ENCODE peak calls at places on chromosomes 13 and 19, in four cellular contexts. One of them, this sample, is unnamed.

GRCh38 chr13:99067160-99067985 is 89.5 kb upstream of the DOCK9 start:
- DNase-seq in activated CD8-positive, alpha-beta memory T cell treated with anti-CD3 and anti-CD28 coated beads for 4 hours: no peak
- DNase-seq in GM10248: no peak
- DNase-seq in neural crest cell: no peak
- DNase-seq in this sample: no peak

GRCh38 chr13:100269837-100270236 is 180.9 kb downstream of the PCCA start:
- DNase-seq in activated CD8-positive, alpha-beta memory T cell treated with anti-CD3 and anti-CD28 coated beads for 4 hours: no peak
- DNase-seq in GM10248: no peak
- DNase-seq in neural crest cell: no peak
- DNase-seq in this sample: no peak

GRCh38 chr13:47025791-47026419 is 129.1 kb upstream of the HTR2A start:
- DNase-seq in activated CD8-positive, alpha-beta memory T cell treated with anti-CD3 and anti-CD28 coated beads for 4 hours: no peak
- DNase-seq in GM10248: no peak
- DNase-seq in neural crest cell: no peak
- DNase-seq in this sample: no peak

GRCh38 chr19:737591-738093 is 13.3 kb upstream of the MISP start:
- DNase-seq in activated CD8-positive, alpha-beta memory T cell treated with anti-CD3 and anti-CD28 coated beads for 4 hours: peak; percentile 9
- DNase-seq in GM10248: peak; percentile 81
- DNase-seq in neural crest cell: peak; percentile 65
- DNase-seq in this sample: peak; percentile 93

GRCh38 chr13:26021956-26022355 is 29.9 kb downstream of the SHISA2 start:
- DNase-seq in activated CD8-positive, alpha-beta memory T cell treated with anti-CD3 and anti-CD28 coated beads for 4 hours: no peak
- DNase-seq in GM10248: no peak
- DNase-seq in neural crest cell: no peak
- DNase-seq in this sample: no peak

GRCh38 chr13:40813662-40814454 is 24.4 kb downstream of the SLC25A15 start:
- DNase-seq in activated CD8-positive, alpha-beta memory T cell treated with anti-CD3 and anti-CD28 coated beads for 4 hours: no peak
- DNase-seq in GM10248: peak; percentile 59
- DNase-seq in neural crest cell: no peak
- DNase-seq in this sample: peak; percentile 57

GRCh38 chr13:85653681-85654080 is 145.5 kb downstream of the SLITRK6 start:
- DNase-seq in activated CD8-positive, alpha-beta memory T cell treated with anti-CD3 and anti-CD28 coated beads for 4 hours: no peak
- DNase-seq in GM10248: no peak
- DNase-seq in neural crest cell: no peak
- DNase-seq in this sample: no peak

GRCh38 chr19:4581381-4582111 is 22.1 kb upstream of the SEMA6B start:
- DNase-seq in activated CD8-positive, alpha-beta memory T cell treated with anti-CD3 and anti-CD28 coated beads for 4 hours: no peak
- DNase-seq in GM10248: no peak
- DNase-seq in neural crest cell: peak; percentile 44
- DNase-seq in this sample: peak; percentile 88

GRCh38 chr19:50444059-50444458 is 11.4 kb downstream of the MYBPC2 start:
- DNase-seq in activated CD8-positive, alpha-beta memory T cell treated with anti-CD3 and anti-CD28 coated beads for 4 hours: no peak
- DNase-seq in GM10248: no peak
- DNase-seq in neural crest cell: no peak
- DNase-seq in this sample: no peak

GRCh38 chr19:40191836-40192646 is 815 bp downstream of the MAP3K10 start:
- DNase-seq in activated CD8-positive, alpha-beta memory T cell treated with anti-CD3 and anti-CD28 coated beads for 4 hours: no peak
- DNase-seq in GM10248: peak; percentile 58
- DNase-seq in neural crest cell: peak; percentile 37
- DNase-seq in this sample: peak; percentile 87

GRCh38 chr13:21069561-21070004 is 8.2 kb upstream of the LATS2 start:
- DNase-seq in activated CD8-positive, alpha-beta memory T cell treated with anti-CD3 and anti-CD28 coated beads for 4 hours: no peak
- DNase-seq in GM10248: no peak
- DNase-seq in neural crest cell: no peak
- DNase-seq in this sample: no peak

GRCh38 chr19:13056052-13056660 is 46.5 kb downstream of the LYL1 start:
- DNase-seq in activated CD8-positive, alpha-beta memory T cell treated with anti-CD3 and anti-CD28 coated beads for 4 hours: no peak
- DNase-seq in GM10248: no peak
- DNase-seq in neural crest cell: no peak
- DNase-seq in this sample: peak; percentile 56

GRCh38 chr19:50908311-50908710 is 2.9 kb downstream of the KLK4 start:
- DNase-seq in activated CD8-positive, alpha-beta memory T cell treated with anti-CD3 and anti-CD28 coated beads for 4 hours: no peak
- DNase-seq in GM10248: no peak
- DNase-seq in neural crest cell: no peak
- DNase-seq in this sample: no peak